ENCODE peak calls at places on chromosomes 11 and 22, in five cellular contexts. N is SJSA1, A is astrocyte of the cerebellum, M is ovary, Y is choroid plexus epithelial cell. K is an unnamed sample.

GRCh38 chr11:6755303-6755952 is 16.3 kb downstream of the OR2AG2 start:
- DNase-seq in N (no peak), A (no peak), M (no peak), Y (peak; percentile 62), K (peak; percentile 91)

GRCh38 chr22:37686002-37686982 is at the start of gene NOL12:
- DNase-seq in A (peak; percentile 66), N (peak; percentile 84), Y (peak; percentile 90), M (peak; percentile 79), K (peak; percentile 96)

GRCh38 chr22:48714231-48714630 is 1113.4 kb downstream of the BRD1 start:
- DNase-seq in A (no peak), N (no peak), Y (no peak), M (no peak), K (no peak)

GRCh38 chr11:60978546-60979380 is 7.3 kb downstream of the CD6 start:
- DNase-seq in N (no peak), M (no peak), Y (no peak), A (no peak), K (no peak)

GRCh38 chr11:125566235-125566634 is 3.0 kb upstream of the EI24 start:
- DNase-seq in N (no peak), Y (no peak), A (no peak), M (no peak), K (no peak)

GRCh38 chr11:112318193-112318592 is 57.5 kb upstream of the PLET1 start:
- DNase-seq in M (no peak), N (no peak), A (peak; percentile 60), Y (peak; percentile 97), K (no peak)

GRCh38 chr11:33778682-33779081 is 4.4 kb upstream of the FBXO3 start:
- DNase-seq in Y (peak; percentile 82), N (no peak), M (no peak), A (peak; percentile 67), K (no peak)

GRCh38 chr11:16596231-16596630 is 142.2 kb upstream of the C11orf58 start:
- DNase-seq in A (no peak), M (no peak), N (no peak), Y (no peak), K (no peak)

GRCh38 chr11:10592331-10592730 is 23.9 kb upstream of the LYVE1 start:
- DNase-seq in A (peak; percentile 75), M (no peak), Y (peak; percentile 95), N (no peak), K (no peak)

DNA sequence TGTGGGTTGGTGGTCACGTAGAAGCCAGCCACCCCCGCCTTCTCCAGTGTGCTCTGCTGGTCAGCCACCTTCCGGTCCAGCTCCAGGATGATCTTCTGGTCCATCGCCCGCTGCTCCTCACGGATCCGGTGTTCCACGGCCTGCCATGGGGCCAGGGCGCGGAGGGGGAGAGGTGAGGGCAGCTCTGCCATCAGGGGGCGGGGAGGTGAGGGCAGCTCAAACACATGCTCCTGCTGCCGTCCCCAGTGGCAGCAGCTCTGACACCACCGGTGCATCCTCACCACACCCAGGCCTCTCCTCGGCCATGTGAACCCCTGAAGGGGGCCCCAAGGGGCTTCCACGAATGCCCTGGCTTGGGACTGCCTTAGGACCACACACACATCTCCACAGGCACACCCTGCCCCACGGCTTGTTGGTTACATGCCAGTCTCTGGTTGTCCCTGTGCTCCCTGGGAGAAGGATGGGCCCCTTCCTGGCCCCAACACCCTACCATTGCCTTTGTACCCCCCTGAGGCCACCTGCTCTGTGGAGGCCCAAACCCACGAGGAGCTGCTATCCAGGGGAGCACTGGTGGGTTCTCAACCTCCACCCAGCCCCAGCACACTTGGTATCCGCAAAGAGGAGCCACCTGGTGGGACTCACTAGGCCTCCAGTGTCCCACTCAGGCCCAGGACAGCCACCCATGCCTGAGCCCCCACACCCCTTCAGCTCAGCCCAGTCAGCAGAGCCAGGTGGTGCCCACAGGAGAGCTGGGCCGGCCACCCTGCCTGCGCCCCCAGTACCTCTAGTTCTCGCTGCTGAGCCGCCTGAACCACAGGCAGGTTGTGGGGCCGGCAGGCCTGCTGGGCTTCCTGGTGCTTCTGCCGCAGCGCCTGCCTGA is 4.3 kb downstream of the DGCR6L start:
- DNase-seq in Y (no peak), M (peak; percentile 15), N (peak; percentile 44), A (no peak), K (peak; percentile 78)
- H3K4me3 ChIP-seq in Y (no peak overlapping the region), M (no peak overlapping the region), N (no peak overlapping the region), A (no peak overlapping the region), K (no peak overlapping the region)

GRCh38 chr22:25953276-25953675 is 211.3 kb downstream of the MYO18B start:
- DNase-seq in A (no peak), N (no peak), M (no peak), Y (no peak), K (no peak)

GRCh38 chr22:25953919-25954318 is 211.9 kb downstream of the MYO18B start:
- DNase-seq in N (no peak), A (no peak), Y (no peak), M (no peak), K (no peak)

GRCh38 chr22:25955323-25955722 is 213.3 kb downstream of the MYO18B start:
- DNase-seq in A (no peak), Y (no peak), M (no peak), N (no peak), K (no peak)

DNA sequence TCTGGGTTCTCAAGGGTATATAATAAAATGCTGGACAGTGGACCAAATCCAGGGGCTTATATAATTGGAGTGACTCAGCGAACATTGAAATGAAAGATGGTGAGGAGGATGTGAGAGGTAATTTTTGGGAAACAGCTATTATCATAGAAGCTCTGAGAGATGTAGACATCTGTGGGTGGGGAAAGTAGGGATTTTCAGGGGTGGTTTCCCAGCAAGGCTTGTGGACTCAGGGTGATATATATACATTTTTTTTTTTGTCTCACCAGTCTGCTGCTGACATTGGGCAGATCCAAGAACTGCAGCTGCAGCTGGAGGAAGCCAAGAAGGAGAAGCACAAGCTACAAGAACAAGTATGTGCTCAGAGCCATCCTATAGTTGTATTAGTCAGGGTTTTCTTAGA is 208.1 kb downstream of the MYO18B start:
- DNase-seq in Y (no peak), N (no peak), M (no peak), A (no peak), K (no peak)
- H3K4me3 ChIP-seq in Y (no peak overlapping the region), N (no peak overlapping the region), M (no peak overlapping the region), A (no peak overlapping the region), K (no peak overlapping the region)

GRCh38 chr11:84720706-84721402 is 906.3 kb downstream of the DLG2 start:
- DNase-seq in M (peak; percentile 30), N (no peak), A (no peak), Y (peak; percentile 24), K (no peak)

GRCh38 chr11:84714316-84714780 is 912.8 kb downstream of the DLG2 start:
- DNase-seq in M (peak; percentile 20), Y (peak; percentile 45), N (peak; percentile 36), A (peak; percentile 40), K (no peak)

GRCh38 chr11:84721561-84721961 is 905.6 kb downstream of the DLG2 start:
- DNase-seq in N (no peak), A (no peak), Y (no peak), M (no peak), K (no peak)

GRCh38 chr11:84722583-84723108 is 904.5 kb downstream of the DLG2 start:
- DNase-seq in A (no peak), M (no peak), Y (no peak), N (no peak), K (no peak)

GRCh38 chr11:84719935-84720577 is 907.1 kb downstream of the DLG2 start:
- DNase-seq in M (no peak), Y (no peak), A (no peak), N (no peak), K (no peak)
- H3K4me3 ChIP-seq in M (peak overlapping the region; percentile 49), Y (peak overlapping the region; percentile 48), A (peak overlapping the region; percentile 43), N (no peak overlapping the region), K (peak overlapping the region; percentile 59)

GRCh38 chr11:119361056-119361787 is 14.7 kb upstream of the MFRP start:
- DNase-seq in M (peak; percentile 71), N (no peak), Y (peak; percentile 74), A (no peak), K (no peak)

GRCh38 chr11:119363081-119363861 is 16.8 kb upstream of the MFRP start:
- DNase-seq in A (no peak), M (no peak), N (no peak), Y (no peak), K (no peak)

GRCh38 chr11:119362741-119363080 is 16.2 kb upstream of the MFRP start:
- DNase-seq in A (no peak), M (no peak), N (no peak), Y (no peak), K (no peak)

GRCh38 chr11:119363874-119364590 is 17.5 kb downstream of the USP2 start:
- DNase-seq in Y (no peak), N (no peak), M (peak; percentile 70), A (no peak), K (no peak)

DNA sequence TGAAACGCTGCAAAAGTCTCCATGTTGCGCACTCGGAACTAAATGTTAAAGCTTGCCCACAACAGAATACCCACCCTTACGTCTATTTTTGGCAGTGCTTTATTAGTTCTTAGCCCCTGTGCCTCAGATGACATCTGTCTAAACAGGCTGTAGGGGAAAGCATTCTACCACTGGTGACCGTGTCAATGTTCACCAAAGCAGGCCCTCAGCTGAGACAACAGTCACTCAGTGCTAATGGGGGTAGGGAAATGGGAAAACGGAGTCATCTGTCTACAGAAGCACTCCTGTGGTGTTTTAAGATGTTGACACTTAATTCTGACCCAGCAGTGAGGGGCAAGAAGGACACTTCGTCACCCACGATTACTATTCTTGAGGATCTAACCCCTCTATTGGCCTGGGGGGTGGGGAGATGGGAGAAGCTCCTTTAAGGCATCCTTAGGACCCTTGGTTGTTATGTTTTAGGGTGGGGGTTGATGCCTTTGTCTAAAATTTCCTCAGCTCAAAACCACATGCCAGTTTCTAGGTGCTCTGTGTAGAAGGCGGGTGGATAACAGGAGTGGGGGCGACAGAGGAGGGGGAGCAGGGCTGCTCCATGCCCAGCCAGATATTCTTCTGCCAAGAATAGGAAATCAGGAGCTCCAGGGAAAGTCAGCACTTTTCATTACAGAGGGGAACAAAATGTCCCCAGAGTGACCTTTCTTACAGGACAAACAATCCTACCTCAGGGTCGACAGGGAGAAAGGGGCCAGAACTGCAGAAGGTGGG is 15.6 kb upstream of the MFRP start:
- DNase-seq in Y (no peak), N (no peak), M (no peak), A (no peak), K (no peak)
- H3K4me3 ChIP-seq in Y (no peak overlapping the region), N (no peak overlapping the region), M (peak overlapping the region; percentile 45), A (no peak overlapping the region), K (peak overlapping the region; percentile 67)

DNA sequence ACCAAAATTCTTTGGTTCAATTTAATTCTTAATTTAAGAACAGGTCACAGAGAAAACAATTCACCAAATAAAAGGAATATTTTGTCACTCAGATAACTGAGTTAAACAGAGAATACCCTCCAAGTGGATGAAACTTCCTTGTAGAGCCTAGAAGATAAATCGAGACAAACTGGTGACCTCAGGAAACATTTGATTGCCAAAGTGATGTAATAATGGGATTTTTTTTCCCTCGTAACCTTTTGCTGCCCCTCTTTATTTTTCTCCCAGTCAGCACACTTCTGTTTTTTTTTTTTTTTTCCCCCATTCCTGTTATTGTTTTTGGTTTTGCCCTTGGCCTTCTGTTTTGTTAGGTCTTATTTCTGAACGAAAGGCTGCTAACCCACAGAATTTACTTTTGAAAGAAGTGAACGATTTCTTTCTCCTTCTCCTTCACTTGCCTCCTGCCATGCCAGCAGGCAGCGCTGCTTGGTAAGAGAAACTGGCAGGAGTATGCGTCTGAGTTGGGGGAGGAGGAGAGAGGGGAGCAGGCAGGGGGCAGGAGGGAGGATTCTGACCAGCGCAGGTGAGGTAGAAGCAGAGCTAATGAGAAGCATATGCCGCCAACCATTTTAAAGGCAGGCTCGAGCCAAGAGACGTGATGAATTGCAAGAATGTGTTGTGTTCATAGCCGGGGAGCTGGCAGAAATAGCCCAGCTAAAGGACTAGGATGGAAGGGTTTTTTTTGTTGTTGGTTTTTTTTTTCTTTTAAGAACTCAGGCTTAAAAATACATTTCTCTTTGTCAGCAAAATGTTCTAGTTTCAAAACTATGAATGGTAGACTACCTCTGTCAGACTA is 121.9 kb upstream of the MTMR2 start:
- DNase-seq in A (peak; percentile 92), N (peak; percentile 39), Y (peak; percentile 90), M (peak; percentile 63), K (no peak)
- H3K4me3 ChIP-seq in A (peak overlapping the region; percentile 10), N (no peak overlapping the region), Y (peak overlapping the region; percentile 40), M (peak overlapping the region; percentile 25), K (peak overlapping the region; percentile 38)

K was measured in esophagus muscularis mucosa.